ENCODE peak calls at places on chromosomes 12 and 14, in six cellular contexts. S is GM06990, A is nucleus accumbens, C is astrocyte of the cerebellum, F is AG10803, Y is retinal pigment epithelial cell. T is an unnamed sample.
A peak's percentile ranks its signal among the peaks of the same experiment; 100 is the strongest.

GRCh38 chr12:52009081-52009751 is 2.5 kb downstream of the TAMALIN start:
- DNase-seq in Y (no peak), S (no peak), A (no peak), C (no peak), F (no peak), T (no peak)

GRCh38 chr12:71135812-71136176 is 22.0 kb downstream of the TSPAN8 start:
- DNase-seq in F (no peak), A (no peak), Y (no peak), S (no peak), C (no peak), T (no peak)

GRCh38 chr14:101927859-101928258 is 36.5 kb upstream of the DYNC1H1 start:
- DNase-seq in Y (peak; percentile 36), F (peak; percentile 95), C (peak; percentile 32), A (no peak), S (no peak), T (peak; percentile 99)

GRCh38 chr14:100688598-100689499 is 37.8 kb upstream of the DLK1 start:
- DNase-seq in A (no peak), Y (peak; percentile 43), S (no peak), F (peak; percentile 64), C (peak; percentile 59), T (peak; percentile 80)

GRCh38 chr12:71415336-71416231 is 24.0 kb upstream of the LGR5 start:
- DNase-seq in A (no peak), C (peak; percentile 37), Y (no peak), S (no peak), F (peak; percentile 57), T (peak; percentile 89)

GRCh38 chr14:54788701-54789100 is 113.9 kb downstream of the GCH1 start:
- DNase-seq in S (no peak), Y (no peak), F (no peak), C (no peak), A (no peak), T (no peak)

GRCh38 chr14:86221000-86221399 is 691.1 kb downstream of the FLRT2 start:
- DNase-seq in F (no peak), C (no peak), A (no peak), S (no peak), Y (no peak), T (peak; percentile 2)

GRCh38 chr12:39586811-39587210 is 32.8 kb downstream of the ABCD2 start:
- DNase-seq in S (no peak), Y (peak; percentile 85), F (no peak), C (no peak), A (no peak), T (peak; percentile 4)

GRCh38 chr12:7935464-7935772 is 569 bp downstream of the SLC2A3 start:
- DNase-seq in F (no peak), C (no peak), A (no peak), S (no peak), Y (no peak), T (peak; percentile 45)

GRCh38 chr12:43109626-43110345 is 442.2 kb downstream of the ADAMTS20 start:
- DNase-seq in C (no peak), S (no peak), Y (no peak), F (no peak), A (no peak), T (no peak)

GRCh38 chr12:10175849-10176641 is 2.8 kb upstream of the TMEM52B start:
- DNase-seq in A (no peak), S (no peak), Y (no peak), C (no peak), F (no peak), T (no peak)

GRCh38 chr12:26010293-26010821 is 51.9 kb downstream of the RASSF8 start:
- DNase-seq in C (no peak), A (no peak), S (no peak), Y (no peak), F (peak; percentile 65), T (no peak)

GRCh38 chr12:4881665-4882064 is 28.0 kb upstream of the KCNA1 start:
- DNase-seq in F (no peak), C (no peak), Y (no peak), S (no peak), A (no peak), T (no peak)

GRCh38 chr14:90177537-90178189 is 78.7 kb upstream of the PSMC1 start:
- DNase-seq in A (no peak), C (no peak), F (peak; percentile 11), Y (no peak), S (no peak), T (peak; percentile 9)

GRCh38 chr12:50401383-50402155 is 884 bp downstream of the LARP4 start:
- DNase-seq in Y (peak; percentile 78), S (no peak), C (no peak), A (peak; percentile 35), F (peak; percentile 77), T (peak; percentile 87)

GRCh38 chr12:116495260-116495659 is 63.9 kb upstream of the MAP1LC3B2 start:
- DNase-seq in F (peak; percentile 90), A (no peak), C (peak; percentile 45), S (no peak), Y (peak; percentile 66), T (peak; percentile 12)

GRCh38 chr14:65035049-65035448 is 48.4 kb downstream of the FNTB start:
- DNase-seq in S (no peak), A (peak; percentile 39), C (no peak), F (no peak), Y (no peak), T (no peak)

GRCh38 chr12:47811581-47812484 is 7.9 kb downstream of the HDAC7 start:
- DNase-seq in A (peak; percentile 24), C (no peak), Y (no peak), F (peak; percentile 80), S (no peak), T (peak; percentile 72)

GRCh38 chr12:118874698-118875548 is 106.4 kb upstream of the SRRM4 start:
- DNase-seq in A (no peak), C (no peak), F (no peak), S (no peak), Y (no peak), T (no peak)

GRCh38 chr12:99619389-99620158 is 28.0 kb upstream of the GARIN6 start:
- DNase-seq in Y (no peak), F (peak; percentile 36), S (no peak), C (peak; percentile 12), A (peak; percentile 2), T (peak; percentile 42)

GRCh38 chr12:34399631-34400422 is 377.5 kb downstream of the ALG10 start:
- DNase-seq in C (no peak), Y (no peak), S (no peak), F (no peak), A (no peak), T (no peak)

GRCh38 chr14:103897075-103897947 is 30.9 kb upstream of the TDRD9 start:
- DNase-seq in A (no peak), F (no peak), S (no peak), Y (no peak), C (no peak), T (no peak)